ENCODE peak calls at places on chromosomes 13 and 19, in five cellular contexts. H is CD4-positive, alpha-beta T cell; I is stimulated activated CD8-positive, alpha-beta memory T cell treated with anti-CD3 and anti-CD28 coated beads, Interleukin-15, amount 100 ng/mL, for 4 hours; U is stimulated activated CD4-positive, alpha-beta T cell treated with anti-CD3 and anti-CD28 coated beads, Interleukin-4, amount 100 ng/mL, for 48 hours; P is activated gamma-delta T cell treated with Interleukin-2 at 50 U/mL for 16 hours. O is an unnamed sample.

GRCh38 chr13:48505597-48506091 is 27.2 kb downstream of the RCBTB2 start:
- DNase-seq in H (peak; percentile 40), I (no peak), U (no peak), P (peak; percentile 58), O (no peak)

GRCh38 chr13:21691500-21691899 is 20.6 kb downstream of the FGF9 start:
- DNase-seq in H (no peak), I (no peak), U (no peak), P (no peak), O (no peak)

GRCh38 chr13:40895715-40896184 is 106.3 kb downstream of the SLC25A15 start:
- DNase-seq in H (no peak), I (no peak), U (no peak), P (no peak), O (no peak)

GRCh38 chr13:114112231-114112825 is 20.1 kb downstream of the RASA3 start:
- DNase-seq in H (no peak), I (no peak), U (no peak), P (no peak), O (no peak)

GRCh38 chr19:20640023-20640422 is 21.3 kb downstream of the ZNF626 start:
- DNase-seq in H (no peak), I (no peak), U (no peak), P (no peak), O (no peak)

GRCh38 chr19:15223649-15224371 is 8.4 kb downstream of the EPHX3 start:
- DNase-seq in H (no peak), I (no peak), U (no peak), P (no peak), O (no peak)

GRCh38 chr19:3057275-3057714 is 5.0 kb downstream of the TLE5 start:
- DNase-seq in H (no peak), I (no peak), U (no peak), P (no peak), O (no peak)

GRCh38 chr13:78137404-78138142 is 218.9 kb upstream of the EDNRB start:
- DNase-seq in H (no peak), I (no peak), U (no peak), P (no peak), O (peak; percentile 22)

GRCh38 chr13:38848360-38848759 is 142.3 kb downstream of the STOML3 start:
- DNase-seq in H (no peak), I (no peak), U (no peak), P (no peak), O (no peak)

GRCh38 chr13:21733475-21734311 is 62.8 kb downstream of the FGF9 start:
- DNase-seq in H (no peak), I (no peak), U (no peak), P (no peak), O (no peak)

GRCh38 chr19:54518844-54519243 is 16.2 kb downstream of the LAIR2 start:
- DNase-seq in H (no peak), I (no peak), U (no peak), P (no peak), O (peak; percentile 39)

GRCh38 chr13:25762795-25763377 is 288.9 kb downstream of the SHISA2 start:
- DNase-seq in H (no peak), I (no peak), U (no peak), P (no peak), O (no peak)

GRCh38 chr19:50261446-50261970 is 58.1 kb downstream of the MYH14 start:
- DNase-seq in H (no peak), I (no peak), U (no peak), P (no peak), O (no peak)

GRCh38 chr19:24140099-24140498 is 53.1 kb downstream of the ZNF254 start:
- DNase-seq in H (no peak), I (no peak), U (no peak), P (no peak), O (no peak)

GRCh38 chr19:31902821-31903220 is 442.6 kb upstream of the ZNF507 start:
- DNase-seq in H (no peak), I (no peak), U (no peak), P (no peak), O (no peak)

GRCh38 chr19:6018786-6019185 is 40.8 kb upstream of the RANBP3 start:
- DNase-seq in H (no peak), I (no peak), U (no peak), P (no peak), O (no peak)

GRCh38 chr13:80083097-80083429 is 257.9 kb downstream of the SPRY2 start:
- DNase-seq in H (no peak), I (no peak), U (no peak), P (no peak), O (no peak)

GRCh38 chr19:29683009-29683408 is 17.7 kb downstream of the PLEKHF1 start:
- DNase-seq in H (no peak), I (no peak), U (no peak), P (no peak), O (no peak)

GRCh38 chr19:40778865-40779284 is 828 bp downstream of the RAB4B start:
- DNase-seq in H (no peak), I (no peak), U (no peak), P (no peak), O (no peak)

GRCh38 chr13:94217370-94217769 is 262.1 kb downstream of the DCT start:
- DNase-seq in H (no peak), I (no peak), U (no peak), P (no peak), O (no peak)

GRCh38 chr19:52007436-52007804 is 591 bp downstream of the ZNF615 start:
- DNase-seq in H (no peak), I (no peak), U (no peak), P (no peak), O (no peak)

GRCh38 chr19:7460562-7460966 is 28.3 kb downstream of the PEX11G start:
- DNase-seq in H (no peak), I (no peak), U (no peak), P (no peak), O (peak; percentile 57)

GRCh38 chr19:4581381-4582111 is 22.1 kb upstream of the SEMA6B start:
- DNase-seq in H (no peak), I (no peak), U (no peak), P (no peak), O (no peak)

GRCh38 chr19:55077106-55077505 is 1.4 kb downstream of the EPS8L1 start:
- DNase-seq in H (no peak), I (no peak), U (no peak), P (no peak), O (no peak)

GRCh38 chr19:54245936-54246335 is 3.3 kb upstream of the LILRA6 start:
- DNase-seq in H (no peak), I (no peak), U (no peak), P (no peak), O (no peak)

GRCh38 chr19:51006406-51006805 is 5.0 kb upstream of the KLK8 start:
- DNase-seq in H (no peak), I (no peak), U (no peak), P (no peak), O (no peak)

GRCh38 chr19:6232567-6232966 is 47.2 kb downstream of the MLLT1 start:
- DNase-seq in H (no peak), I (no peak), U (no peak), P (no peak), O (no peak)

GRCh38 chr13:61684976-61685682 is 269.5 kb upstream of the PCDH20 start:
- DNase-seq in H (no peak), I (no peak), U (no peak), P (no peak), O (no peak)

GRCh38 chr19:49362048-49362925 is at the start of gene TEAD2:
- DNase-seq in H (no peak), I (no peak), U (no peak), P (no peak), O (peak; percentile 34)

GRCh38 chr19:45294291-45295029 is 28.2 kb downstream of the CKM start:
- DNase-seq in H (no peak), I (no peak), U (no peak), P (no peak), O (no peak)

GRCh38 chr19:45469835-45470146 is 2.0 kb downstream of the FOSB start:
- DNase-seq in H (peak; percentile 51), I (no peak), U (no peak), P (peak; percentile 67), O (no peak)

GRCh38 chr19:3450796-3451411 is 29.4 kb downstream of the SMIM24 start:
- DNase-seq in H (no peak), I (no peak), U (no peak), P (no peak), O (peak; percentile 95)

GRCh38 chr13:26601669-26602068 is 44.2 kb downstream of the WASF3 start:
- DNase-seq in H (no peak), I (no peak), U (no peak), P (no peak), O (no peak)

GRCh38 chr13:77519808-77520207 is 15.7 kb upstream of the SCEL start:
- DNase-seq in H (no peak), I (no peak), U (no peak), P (no peak), O (no peak)